ENCODE peak calls at places on chromosomes 4 and X, in seven cellular contexts. M is neuronal stem cell; U is astrocyte of the cerebellum; Z is stimulated activated CD4-positive, alpha-beta T cell treated with anti-CD3 and anti-CD28 coated beads, Interleukin-1b, Interleukin-23, amount 100 ng/mL, for 24 hours; D is NCI-H1436 treated with DMSO at 0.1 percent for 48 hours; L is activated CD4-positive, CD25-positive, alpha-beta regulatory T cell treated with anti-CD3 and anti-CD28 coated beads, Interleukin-2, amount 50 U/mL, for 16 hours; T is NCI-H2029 treated with DMSO at 0.1 percent for 48 hours. A is an unnamed sample.

GRCh38 chrX:24676403-24677024 is 17.2 kb upstream of the POLA1 start:
- DNase-seq in M (no peak), U (no peak), Z (no peak), D (no peak), L (no peak), T (no peak), A (no peak)

GRCh38 chr4:112509243-112510190 is 6.5 kb downstream of the NEUROG2 start:
- DNase-seq in M (peak; percentile 45), U (no peak), Z (no peak), D (no peak), L (no peak), T (no peak), A (no peak)

GRCh38 chrX:47648376-47648775 is 2.0 kb downstream of the ELK1 start:
- DNase-seq in M (no peak), U (no peak), Z (no peak), D (no peak), L (no peak), T (no peak), A (no peak)

GRCh38 chr4:19438228-19438627 is 813.5 kb upstream of the SLIT2 start:
- DNase-seq in M (no peak), U (no peak), Z (no peak), D (no peak), L (no peak), T (no peak), A (no peak)

GRCh38 chr4:44118971-44119680 is 329.5 kb downstream of the KCTD8 start:
- DNase-seq in M (no peak), U (no peak), Z (no peak), D (no peak), L (no peak), T (no peak), A (no peak)

GRCh38 chr4:151165205-151166000 is 66.0 kb downstream of the RPS3A start:
- DNase-seq in M (no peak), U (peak; percentile 13), Z (no peak), D (no peak), L (no peak), T (no peak), A (no peak)

GRCh38 chrX:8305336-8305735 is 134.3 kb upstream of the VCX2 start:
- DNase-seq in M (no peak), U (peak; percentile 13), Z (no peak), D (no peak), L (no peak), T (no peak), A (no peak)

GRCh38 chr4:175703956-175704600 is 108.0 kb downstream of the GPM6A start:
- DNase-seq in M (no peak), U (no peak), Z (no peak), D (no peak), L (no peak), T (no peak), A (no peak)

GRCh38 chrX:12794654-12795053 is 3.4 kb downstream of the PRPS2 start:
- DNase-seq in M (no peak), U (no peak), Z (no peak), D (no peak), L (no peak), T (no peak), A (no peak)

GRCh38 chr4:25484243-25484721 is 107.2 kb downstream of the ANAPC4 start:
- DNase-seq in M (no peak), U (peak; percentile 24), Z (no peak), D (peak; percentile 30), L (no peak), T (no peak), A (peak; percentile 52)

GRCh38 chrX:2703991-2704369 is 12.9 kb downstream of the CD99 start:
- DNase-seq in M (no peak), U (no peak), Z (no peak), D (no peak), L (no peak), T (no peak), A (no peak)